ENCODE peak calls at places on chromosomes 6 and 20, in seven cellular contexts. U, O, P, Y, K, B and Q are unnamed samples.

GRCh38 chr6:132964101-132964867 is 149.9 kb downstream of the RPS12 start:
- DNase-seq in U (no peak), O (no peak), P (no peak), Y (peak; percentile 87), K (no peak), B (no peak), Q (no peak)

GRCh38 chr20:5402903-5403531 is 86.3 kb upstream of the PROKR2 start:
- DNase-seq in U (no peak), O (no peak), P (no peak), Y (peak; percentile 11), K (no peak), B (no peak), Q (peak; percentile 48)

GRCh38 chr6:13268914-13269532 is 59.3 kb downstream of the TBC1D7 start:
- DNase-seq in U (no peak), O (no peak), P (no peak), Y (peak; percentile 44), K (no peak), B (no peak), Q (no peak)

GRCh38 chr6:52728394-52728793 is 34.9 kb downstream of the GSTA2 start:
- DNase-seq in U (no peak), O (no peak), P (no peak), Y (no peak), K (no peak), B (no peak), Q (no peak)

GRCh38 chr6:118736351-118736750 is 85.0 kb upstream of the CEP85L start:
- DNase-seq in U (no peak), O (no peak), P (no peak), Y (no peak), K (no peak), B (no peak), Q (no peak)

GRCh38 chr6:116266803-116267202 is 12.9 kb downstream of the TSPYL1 start:
- DNase-seq in U (no peak), O (no peak), P (no peak), Y (no peak), K (no peak), B (no peak), Q (no peak)

GRCh38 chr20:33566781-33567603 is 77.1 kb downstream of the CBFA2T2 start:
- DNase-seq in U (no peak), O (no peak), P (no peak), Y (no peak), K (no peak), B (no peak), Q (no peak)

GRCh38 chr6:13712485-13712990 is 903 bp upstream of the RANBP9 start:
- DNase-seq in U (no peak), O (no peak), P (no peak), Y (peak; percentile 21), K (no peak), B (no peak), Q (peak; percentile 30)

GRCh38 chr6:19845271-19846046 is 8.3 kb downstream of the ID4 start:
- DNase-seq in U (no peak), O (no peak), P (no peak), Y (peak; percentile 58), K (no peak), B (no peak), Q (no peak)

GRCh38 chr6:106445508-106445878 is 85.0 kb downstream of the CRYBG1 start:
- DNase-seq in U (no peak), O (no peak), P (no peak), Y (no peak), K (no peak), B (no peak), Q (no peak)

GRCh38 chr6:106512048-106512957 is 117.0 kb downstream of the RTN4IP1 start:
- DNase-seq in U (peak; percentile 92), O (peak; percentile 74), P (peak; percentile 15), Y (no peak), K (peak; percentile 94), B (peak; percentile 97), Q (peak; percentile 96)

GRCh38 chr6:51514396-51515051 is 572.9 kb downstream of the PKHD1 start:
- DNase-seq in U (no peak), O (no peak), P (no peak), Y (no peak), K (no peak), B (no peak), Q (no peak)

GRCh38 chr6:170031684-170032121 is 259.2 kb downstream of the DLL1 start:
- DNase-seq in U (peak; percentile 42), O (peak; percentile 34), P (no peak), Y (no peak), K (peak; percentile 18), B (peak; percentile 58), Q (no peak)

GRCh38 chr6:80356000-80356399 is 249.5 kb downstream of the BCKDHB start:
- DNase-seq in U (no peak), O (no peak), P (no peak), Y (no peak), K (no peak), B (no peak), Q (no peak)

GRCh38 chr6:43943781-43944250 is 173.8 kb downstream of the VEGFA start:
- DNase-seq in U (peak; percentile 59), O (no peak), P (no peak), Y (no peak), K (no peak), B (no peak), Q (no peak)

GRCh38 chr6:80332013-80332412 is 225.5 kb downstream of the BCKDHB start:
- DNase-seq in U (no peak), O (no peak), P (no peak), Y (no peak), K (no peak), B (no peak), Q (no peak)

GRCh38 chr6:16200231-16200941 is 38.0 kb upstream of the GMPR start:
- DNase-seq in U (peak; percentile 24), O (no peak), P (no peak), Y (no peak), K (no peak), B (no peak), Q (peak; percentile 32)

GRCh38 chr20:62828051-62828450 is 11.2 kb downstream of the COL9A3 start:
- DNase-seq in U (no peak), O (no peak), P (no peak), Y (no peak), K (no peak), B (peak; percentile 57), Q (no peak)
- H3K4me1 ChIP-seq in U (peaks cover 19% of the 10 kb centered on the region), O (peaks cover 17% of the 10 kb centered on the region), P (peaks cover 30% of the 10 kb centered on the region), Y (peaks cover 3% of the 10 kb centered on the region), K (peaks cover 26% of the 10 kb centered on the region), B (peaks cover 24% of the 10 kb centered on the region), Q (peaks cover 6% of the 10 kb centered on the region)

GRCh38 chr20:653590-654426 is 808 bp upstream of the SRXN1 start:
- DNase-seq in U (no peak), O (no peak), P (no peak), Y (no peak), K (no peak), B (no peak), Q (peak; percentile 47)
- H3K4me3 ChIP-seq in U (peak overlapping the region; percentile 90), O (peak overlapping the region; percentile 96), P (peak overlapping the region; percentile 33), Y (peak overlapping the region; percentile 79), K (peak overlapping the region; percentile 81), B (peak overlapping the region; percentile 87), Q (peak overlapping the region; percentile 60)

GRCh38 chr6:25446815-25447569 is 167.8 kb downstream of the CARMIL1 start:
- DNase-seq in U (no peak), O (no peak), P (no peak), Y (no peak), K (no peak), B (no peak), Q (no peak)

GRCh38 chr6:25450469-25451198 is 171.5 kb downstream of the CARMIL1 start:
- DNase-seq in U (no peak), O (no peak), P (no peak), Y (no peak), K (no peak), B (no peak), Q (no peak)

GRCh38 chr6:25448965-25449538 is 169.9 kb downstream of the CARMIL1 start:
- DNase-seq in U (no peak), O (no peak), P (no peak), Y (no peak), K (no peak), B (no peak), Q (no peak)

GRCh38 chr6:25449774-25450173 is 170.6 kb downstream of the CARMIL1 start:
- DNase-seq in U (no peak), O (no peak), P (no peak), Y (no peak), K (no peak), B (no peak), Q (no peak)

GRCh38 chr6:25447570-25447929 is 168.4 kb downstream of the CARMIL1 start:
- DNase-seq in U (no peak), O (no peak), P (no peak), Y (no peak), K (no peak), B (no peak), Q (no peak)
- H3K4me1 ChIP-seq in U (no peaks in the 10 kb centered on the region), O (peaks cover 19% of the 10 kb centered on the region), P (no peaks in the 10 kb centered on the region), Y (peaks cover under 1% of the 10 kb centered on the region), K (no peaks in the 10 kb centered on the region), B (peaks cover 14% of the 10 kb centered on the region), Q (no peaks in the 10 kb centered on the region)

GRCh38 chr6:137488736-137489409 is 5.3 kb downstream of the OLIG3 start:
- DNase-seq in U (peak; percentile 50), O (no peak), P (no peak), Y (no peak), K (no peak), B (peak; percentile 68), Q (no peak)
- H3K4me3 ChIP-seq in U (peak overlapping the region; percentile 31), O (no peak overlapping the region), P (no peak overlapping the region), Y (no peak overlapping the region), K (peak overlapping the region; percentile 18), B (no peak overlapping the region), Q (no peak overlapping the region)

GRCh38 chr20:38170219-38170902 is 5.3 kb upstream of the TGM2 start:
- DNase-seq in U (no peak), O (no peak), P (no peak), Y (peak; percentile 64), K (no peak), B (no peak), Q (no peak)
- H3K4me1 ChIP-seq in U (peaks cover 53% of the 10 kb centered on the region), O (peaks cover 67% of the 10 kb centered on the region), P (peaks cover 4% of the 10 kb centered on the region), Y (peaks cover 54% of the 10 kb centered on the region), K (no peaks in the 10 kb centered on the region), B (peaks cover 46% of the 10 kb centered on the region), Q (no peaks in the 10 kb centered on the region)

GRCh38 chr20:50151034-50151743 is 2.3 kb downstream of the PEDS1 start:
- DNase-seq in U (no peak), O (no peak), P (no peak), Y (no peak), K (no peak), B (no peak), Q (peak; percentile 85)
- H3K4me3 ChIP-seq in U (peak overlapping the region; percentile 97), O (peak overlapping the region; percentile 96), P (no peak overlapping the region), Y (no peak overlapping the region), K (no peak overlapping the region), B (peak overlapping the region; percentile 74), Q (peak overlapping the region; percentile 8)

DNA sequence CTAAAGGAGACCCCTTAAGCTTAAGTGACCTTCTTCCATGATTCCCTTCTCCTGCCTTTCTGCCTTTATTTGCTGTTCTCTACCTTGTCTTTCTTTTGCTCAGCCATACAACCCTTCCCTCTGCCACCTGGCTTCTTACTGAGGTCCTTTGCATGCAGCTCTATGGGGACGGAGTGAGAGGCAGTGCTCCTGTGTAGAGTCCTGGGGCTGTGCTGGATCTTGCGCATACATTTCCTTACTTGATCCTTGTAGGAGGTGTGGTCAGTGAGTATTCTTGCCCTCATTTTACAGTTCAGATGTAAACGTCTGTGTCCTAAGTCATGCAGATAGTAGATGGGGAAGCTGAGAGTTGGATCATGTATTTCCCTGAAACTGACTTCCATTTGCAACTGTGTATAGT is 5.7 kb downstream of the SASH1 start:
- DNase-seq in U (no peak), O (no peak), P (no peak), Y (no peak), K (no peak), B (no peak), Q (no peak)
- H3K4me1 ChIP-seq in U (peaks cover 22% of the 10 kb centered on the region), O (peaks cover 12% of the 10 kb centered on the region), P (peaks cover 11% of the 10 kb centered on the region), Y (no peaks in the 10 kb centered on the region), K (no peaks in the 10 kb centered on the region), B (peaks cover 34% of the 10 kb centered on the region), Q (no peaks in the 10 kb centered on the region)